ENCODE peak calls at places on chromosomes 5 and 9, in five cellular contexts. P, A, W, V and R are unnamed samples.

GRCh38 chr5:151107738-151108520 is 27.1 kb upstream of the TNIP1 start:
- DNase-seq in P (no peak), A (peak; percentile 72), W (peak; percentile 71), V (peak; percentile 58), R (peak; percentile 87)

GRCh38 chr5:175035882-175036533 is 311.6 kb downstream of the MSX2 start:
- DNase-seq in P (no peak), A (no peak), W (no peak), V (no peak), R (no peak)

GRCh38 chr5:134003064-134003956 is 1.5 kb downstream of the VDAC1 start:
- DNase-seq in P (no peak), A (no peak), W (peak; percentile 44), V (no peak), R (no peak)

GRCh38 chr5:178160176-178160575 is 6.5 kb upstream of the NHP2 start:
- DNase-seq in P (no peak), A (no peak), W (no peak), V (no peak), R (no peak)

GRCh38 chr9:93217706-93218105 is 33.8 kb downstream of the WNK2 start:
- DNase-seq in P (no peak), A (peak; percentile 65), W (no peak), V (no peak), R (peak; percentile 83)

GRCh38 chr9:124266826-124267201 is 9.1 kb downstream of the NEK6 start:
- DNase-seq in P (no peak), A (no peak), W (no peak), V (no peak), R (no peak)

GRCh38 chr9:87830446-87830845 is 52.2 kb upstream of the SPATA31E1 start:
- DNase-seq in P (no peak), A (no peak), W (no peak), V (no peak), R (no peak)

GRCh38 chr5:115472601-115473000 is 72.0 kb downstream of the FEM1C start:
- DNase-seq in P (no peak), A (no peak), W (peak; percentile 3), V (no peak), R (no peak)

GRCh38 chr5:52077941-52078825 is 694.9 kb downstream of the ISL1 start:
- DNase-seq in P (no peak), A (no peak), W (no peak), V (no peak), R (no peak)

GRCh38 chr9:107895524-107896001 is 406.0 kb upstream of the KLF4 start:
- DNase-seq in P (no peak), A (no peak), W (peak; percentile 81), V (no peak), R (no peak)

GRCh38 chr5:176844706-176845391 is 34.5 kb downstream of the UNC5A start:
- DNase-seq in P (no peak), A (no peak), W (peak; percentile 71), V (no peak), R (peak; percentile 59)

GRCh38 chr5:112529525-112529924 is 110.4 kb upstream of the EPB41L4A start:
- DNase-seq in P (no peak), A (no peak), W (no peak), V (no peak), R (no peak)

GRCh38 chr5:150503977-150504620 is 3.8 kb upstream of the NDST1 start:
- DNase-seq in P (no peak), A (peak; percentile 84), W (peak; percentile 73), V (no peak), R (peak; percentile 91)

GRCh38 chr5:91266184-91266705 is 116.9 kb downstream of the ARRDC3 start:
- DNase-seq in P (no peak), A (no peak), W (peak; percentile 86), V (no peak), R (no peak)

GRCh38 chr9:36191696-36192095 is 975 bp downstream of the CLTA start:
- DNase-seq in P (no peak), A (no peak), W (peak; percentile 33), V (no peak), R (no peak)

GRCh38 chr5:60649288-60649917 is 50.6 kb downstream of the DEPDC1B start:
- DNase-seq in P (no peak), A (no peak), W (peak; percentile 66), V (no peak), R (no peak)

GRCh38 chr5:35487255-35488035 is 130.2 kb upstream of the SPEF2 start:
- DNase-seq in P (no peak), A (no peak), W (no peak), V (no peak), R (no peak)

GRCh38 chr5:178642351-178642909 is 15.6 kb upstream of the CLK4 start:
- DNase-seq in P (no peak), A (no peak), W (peak; percentile 88), V (peak; percentile 53), R (no peak)

GRCh38 chr5:32280656-32281081 is 32.1 kb downstream of the MTMR12 start:
- DNase-seq in P (no peak), A (no peak), W (no peak), V (no peak), R (no peak)

GRCh38 chr9:129319076-129319937 is 141.2 kb upstream of the IER5L start:
- DNase-seq in P (no peak), A (peak; percentile 23), W (no peak), V (no peak), R (peak; percentile 60)

GRCh38 chr5:6108981-6109595 is 269.3 kb downstream of the MED10 start:
- DNase-seq in P (no peak), A (no peak), W (no peak), V (no peak), R (no peak)

GRCh38 chr5:5046680-5047502 is 93.2 kb upstream of the ADAMTS16 start:
- DNase-seq in P (no peak), A (no peak), W (no peak), V (no peak), R (no peak)

GRCh38 chr9:111068816-111069215 is 30.5 kb upstream of the LPAR1 start:
- DNase-seq in P (no peak), A (no peak), W (peak; percentile 76), V (no peak), R (no peak)

GRCh38 chr5:8517461-8517860 is 648.5 kb downstream of the MTRR start:
- DNase-seq in P (no peak), A (no peak), W (peak; percentile 5), V (no peak), R (no peak)

GRCh38 chr5:149448831-149449714 is 70.0 kb upstream of the IL17B start:
- DNase-seq in P (no peak), A (peak; percentile 71), W (no peak), V (no peak), R (no peak)

GRCh38 chr9:118618744-118619299 is 750.4 kb downstream of the BRINP1 start:
- DNase-seq in P (no peak), A (no peak), W (no peak), V (no peak), R (no peak)

GRCh38 chr9:78539904-78540303 is 243.0 kb downstream of the PSAT1 start:
- DNase-seq in P (no peak), A (no peak), W (peak; percentile 68), V (no peak), R (no peak)

GRCh38 chr9:6944896-6945295 is 187.1 kb downstream of the KDM4C start:
- DNase-seq in P (no peak), A (no peak), W (peak; percentile 50), V (no peak), R (no peak)

GRCh38 chr9:110048473-110048975 is 159.4 kb downstream of the C9orf152 start:
- DNase-seq in P (peak; percentile 60), A (peak; percentile 82), W (peak; percentile 85), V (peak; percentile 26), R (peak; percentile 79)

DNA sequence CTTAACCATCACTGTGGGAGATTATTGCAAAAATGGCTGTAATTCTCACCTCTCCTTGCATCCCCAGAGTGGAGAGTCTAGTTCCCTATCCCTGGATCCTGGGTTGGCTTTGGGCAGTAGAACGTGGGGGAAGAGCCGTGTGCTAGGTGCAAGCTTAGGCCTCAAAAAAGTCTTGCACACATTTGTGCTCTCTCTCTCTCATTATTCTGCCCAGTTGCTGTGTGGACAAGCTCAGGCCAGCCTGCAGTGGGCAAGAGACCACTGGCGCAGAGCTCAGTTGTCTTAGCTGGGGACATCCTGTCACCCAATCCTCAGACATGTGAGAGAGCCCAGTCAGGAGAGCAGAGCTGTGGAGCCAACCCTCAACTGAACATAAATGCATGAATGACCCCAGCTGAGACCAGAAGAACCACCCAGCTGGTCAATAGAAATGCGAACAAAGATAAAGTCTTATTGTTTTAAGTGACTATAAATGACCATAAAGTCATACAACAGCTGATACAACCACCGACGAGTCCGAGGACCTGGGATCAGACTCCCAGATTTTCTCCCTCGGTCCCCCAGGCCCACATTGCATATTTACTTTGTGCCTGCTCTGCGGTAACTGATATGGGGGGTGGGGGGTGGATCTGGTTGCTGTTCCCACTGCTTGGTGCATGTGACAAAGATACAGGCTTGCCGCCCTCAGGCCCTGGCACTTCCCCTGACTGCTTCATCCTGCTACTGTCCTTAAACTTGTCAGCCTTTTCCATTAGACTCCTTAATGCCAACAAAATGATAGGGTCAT is 166.4 kb upstream of the MVB12B start:
- DNase-seq in P (no peak), A (no peak), W (no peak), V (no peak), R (no peak)
- H3K4me1 ChIP-seq in P (no peaks in the 10 kb centered on the region), A (no peaks in the 10 kb centered on the region), W (no peaks in the 10 kb centered on the region), V (no peaks in the 10 kb centered on the region), R (no peaks in the 10 kb centered on the region)

DNA sequence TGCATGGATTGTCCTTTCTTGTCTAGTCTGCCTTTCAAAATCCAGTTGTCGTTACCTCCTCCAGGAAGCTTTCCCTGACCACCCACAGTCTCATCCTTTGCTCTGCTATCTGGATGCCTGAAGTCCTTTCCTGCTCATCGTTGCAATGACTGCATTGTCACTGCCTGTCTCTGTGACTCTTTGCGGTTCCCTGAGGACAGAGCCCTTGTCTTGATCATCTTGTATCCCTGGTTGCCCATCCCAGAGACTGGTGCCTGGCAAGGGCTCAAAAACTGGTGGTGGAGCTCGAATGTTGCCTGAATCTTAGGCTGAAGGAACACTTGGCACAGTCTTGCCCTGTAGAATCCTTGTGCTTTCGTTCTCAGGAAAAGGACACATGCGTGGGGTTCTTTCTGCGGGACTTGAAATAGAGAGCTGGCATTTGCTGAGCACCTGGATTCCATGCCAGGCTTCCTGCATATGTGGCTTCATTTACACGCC is 2.4 kb downstream of the NEURL1B start:
- DNase-seq in P (no peak), A (no peak), W (no peak), V (no peak), R (no peak)
- H3K4me3 ChIP-seq in P (no peak overlapping the region), A (peak overlapping the region; percentile 88), W (no peak overlapping the region), V (peak overlapping the region; percentile 65), R (no peak overlapping the region)

DNA sequence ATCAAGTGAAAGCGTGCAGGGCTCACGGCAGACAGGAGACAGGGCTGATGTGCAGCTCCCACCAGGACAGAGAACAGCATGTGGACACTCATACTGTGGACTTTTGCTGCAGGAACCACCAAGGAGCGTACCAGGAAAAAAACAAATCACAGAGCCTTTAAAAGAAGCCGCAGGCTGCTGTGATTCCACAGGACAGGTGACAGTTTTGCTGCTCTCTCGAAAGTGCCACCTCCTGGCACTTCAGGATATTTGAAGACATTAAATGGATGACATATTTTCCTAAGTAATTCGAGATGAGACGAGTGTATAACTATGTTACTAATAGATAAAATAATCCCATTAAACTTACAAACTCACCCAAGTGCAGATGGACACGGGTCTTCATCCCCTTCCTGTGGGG is 29.3 kb downstream of the ZDHHC11 start:
- DNase-seq in P (no peak), A (no peak), W (no peak), V (no peak), R (no peak)
- H3K4me1 ChIP-seq in P (no peaks in the 10 kb centered on the region), A (no peaks in the 10 kb centered on the region), W (no peaks in the 10 kb centered on the region), V (no peaks in the 10 kb centered on the region), R (no peaks in the 10 kb centered on the region)

DNA sequence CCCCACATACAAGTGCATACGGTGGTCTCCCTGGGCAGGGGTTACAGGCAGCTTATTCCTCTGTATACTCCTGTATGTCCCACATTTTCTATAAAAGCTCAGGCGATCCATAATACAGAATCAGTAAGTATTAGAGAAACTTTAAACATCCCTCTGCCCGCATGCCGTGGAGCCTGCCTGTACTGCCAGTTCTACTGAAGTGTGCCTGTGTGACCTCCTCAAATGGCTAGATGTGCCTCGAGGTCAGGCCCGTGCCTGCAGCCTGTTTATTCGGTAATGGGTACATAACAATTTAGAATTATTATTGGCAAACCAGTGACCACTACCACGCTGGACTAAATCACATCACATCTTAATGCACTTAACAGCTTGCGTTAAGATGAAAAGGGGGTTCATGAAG is 190.8 kb downstream of the FANCC start:
- DNase-seq in P (no peak), A (no peak), W (no peak), V (no peak), R (no peak)
- H3K4me3 ChIP-seq in P (no peak overlapping the region), A (no peak overlapping the region), W (no peak overlapping the region), V (no peak overlapping the region), R (no peak overlapping the region)